ENCODE peak calls at places on chromosomes 6 and 20, in eight cellular contexts. E is T1000; X is left cardiac atrium; D is EH; S is SK-N-SH; G is stimulated activated CD8-positive, alpha-beta memory T cell treated with anti-CD3 and anti-CD28 coated beads, Interleukin-15, amount 100 ng/mL, for 24 hours; J is RKO; V is HEK293T. I is an unnamed sample.
A peak's percentile ranks its signal among the peaks of the same experiment; 100 is the strongest.

GRCh38 chr6:165585060-165585459 is 78.0 kb downstream of the PDE10A start:
- DNase-seq in E (no peak), X (no peak), D (no peak), S (no peak), G (no peak), J (no peak), V (no peak), I (no peak)

GRCh38 chr6:81950877-81951276 is 198.4 kb upstream of the TENT5A start:
- DNase-seq in E (no peak), X (no peak), D (peak; percentile 80), S (no peak), G (no peak), J (peak; percentile 26), V (no peak), I (no peak)

GRCh38 chr6:90109141-90109540 is 187.5 kb downstream of the BACH2 start:
- DNase-seq in E (no peak), X (no peak), D (no peak), S (no peak), G (no peak), J (no peak), V (no peak), I (no peak)

GRCh38 chr20:44701116-44701865 is 13.9 kb upstream of the CCN5 start:
- DNase-seq in E (no peak), X (no peak), D (peak; percentile 51), S (no peak), G (no peak), J (no peak), V (peak; percentile 39), I (no peak)

GRCh38 chr20:47927944-47928343 is 142.7 kb upstream of the SULF2 start:
- DNase-seq in E (no peak), X (no peak), D (peak; percentile 28), S (no peak), G (no peak), J (no peak), V (no peak), I (no peak)

GRCh38 chr6:26118999-26119398 is 31.8 kb downstream of the HFE start:
- DNase-seq in E (no peak), X (no peak), D (no peak), S (no peak), G (no peak), J (no peak), V (no peak), I (no peak)

GRCh38 chr6:125117818-125118217 is 35.8 kb upstream of the TPD52L1 start:
- DNase-seq in E (no peak), X (no peak), D (no peak), S (no peak), G (no peak), J (peak; percentile 28), V (no peak), I (no peak)

GRCh38 chr6:165987483-165988305 is 180.0 kb downstream of the TBXT start:
- DNase-seq in E (peak; percentile 55), X (peak; percentile 90), D (peak; percentile 67), S (peak; percentile 90), G (no peak), J (peak; percentile 32), V (peak; percentile 78), I (no peak)

GRCh38 chr20:25242231-25242630 is 5.7 kb upstream of the PYGB start:
- DNase-seq in E (no peak), X (no peak), D (no peak), S (peak; percentile 52), G (no peak), J (no peak), V (no peak), I (no peak)

GRCh38 chr6:20746805-20747204 is 212.5 kb downstream of the CDKAL1 start:
- DNase-seq in E (no peak), X (no peak), D (no peak), S (no peak), G (no peak), J (no peak), V (no peak), I (no peak)

GRCh38 chr6:43077981-43078411 is 1.9 kb downstream of the PTK7 start:
- DNase-seq in E (no peak), X (no peak), D (peak; percentile 91), S (peak; percentile 59), G (no peak), J (no peak), V (no peak), I (no peak)

GRCh38 chr6:26597821-26598220 is 1.1 kb downstream of the ABT1 start:
- DNase-seq in E (no peak), X (no peak), D (no peak), S (no peak), G (no peak), J (no peak), V (no peak), I (no peak)

GRCh38 chr6:167703781-167704180 is 122.9 kb upstream of the AFDN start:
- DNase-seq in E (no peak), X (no peak), D (no peak), S (no peak), G (no peak), J (no peak), V (peak; percentile 5), I (no peak)

GRCh38 chr20:50196896-50197295 is 6.3 kb downstream of the CEBPB start:
- DNase-seq in E (no peak), X (no peak), D (no peak), S (no peak), G (no peak), J (no peak), V (no peak), I (no peak)

GRCh38 chr6:21022343-21023107 is 488.3 kb downstream of the CDKAL1 start:
- DNase-seq in E (peak; percentile 34), X (no peak), D (peak; percentile 41), S (no peak), G (no peak), J (peak; percentile 11), V (peak; percentile 21), I (no peak)

GRCh38 chr6:88179692-88180091 is 13.5 kb upstream of the CNR1 start:
- DNase-seq in E (no peak), X (no peak), D (no peak), S (no peak), G (no peak), J (no peak), V (no peak), I (no peak)

GRCh38 chr20:12966468-12967085 is 42.2 kb upstream of the SPTLC3 start:
- DNase-seq in E (no peak), X (no peak), D (peak; percentile 24), S (no peak), G (no peak), J (peak; percentile 52), V (no peak), I (no peak)

GRCh38 chr20:4234128-4234527 is 218.8 kb upstream of the RNF24 start:
- DNase-seq in E (no peak), X (no peak), D (peak; percentile 81), S (no peak), G (no peak), J (peak; percentile 60), V (no peak), I (no peak)

GRCh38 chr6:168905451-168906090 is 348.1 kb downstream of the THBS2 start:
- DNase-seq in E (no peak), X (no peak), D (peak; percentile 26), S (no peak), G (no peak), J (peak; percentile 13), V (no peak), I (peak; percentile 28)

GRCh38 chr6:109454483-109455160 is 950 bp downstream of the MICAL1 start:
- DNase-seq in E (no peak), X (peak; percentile 45), D (no peak), S (peak; percentile 78), G (no peak), J (peak; percentile 28), V (no peak), I (peak; percentile 71)

GRCh38 chr6:1335367-1336037 is 23.6 kb downstream of the FOXQ1 start:
- DNase-seq in E (peak; percentile 46), X (peak; percentile 44), D (peak; percentile 92), S (no peak), G (no peak), J (peak; percentile 54), V (no peak), I (no peak)

GRCh38 chr6:89321571-89321970 is 6.5 kb upstream of the GABRR2 start:
- DNase-seq in E (no peak), X (no peak), D (no peak), S (no peak), G (no peak), J (no peak), V (no peak), I (no peak)